ENCODE peak calls at places on chromosomes 3 and 15, in six cellular contexts. S is epithelial cell of esophagus; Z is CD8-positive, alpha-beta T cell; J is fibroblast of lung; O is cardiac muscle cell; K is dorsolateral prefrontal cortex. L is an unnamed sample.

GRCh38 chr3:45607790-45608189 is 13.2 kb downstream of the LIMD1 start:
- DNase-seq in S (no peak), Z (no peak), J (peak), O (peak), K (no peak), L (no peak)

GRCh38 chr3:38334656-38335055 is 11.9 kb upstream of the XYLB start:
- DNase-seq in S (no peak), Z (no peak), J (peak), O (peak), K (no peak), L (no peak)

GRCh38 chr3:120928991-120929390 is 21.0 kb downstream of the STXBP5L start:
- DNase-seq in S (no peak), Z (no peak), J (peak), O (peak), K (no peak), L (no peak)

GRCh38 chr3:47571391-47572165 is 7.1 kb downstream of the CSPG5 start:
- DNase-seq in S (no peak), Z (no peak), J (no peak), O (no peak), K (peak), L (no peak)

GRCh38 chr3:47379488-47379899 is 1.3 kb upstream of the PTPN23 start:
- DNase-seq in S (no peak), Z (no peak), J (no peak), O (no peak), K (no peak), L (no peak)

GRCh38 chr3:126538316-126538715 is 14.4 kb downstream of the CHST13 start:
- DNase-seq in S (no peak), Z (no peak), J (no peak), O (no peak), K (no peak), L (no peak)

GRCh38 chr3:23650371-23651140 is 155.2 kb upstream of the UBE2E1 start:
- DNase-seq in S (peak), Z (no peak), J (peak), O (peak), K (no peak), L (no peak)

GRCh38 chr3:51703026-51703775 is 3.7 kb upstream of the GRM2 start:
- DNase-seq in S (no peak), Z (no peak), J (no peak), O (no peak), K (no peak), L (no peak)

GRCh38 chr3:13019243-13019701 is 54.0 kb downstream of the IQSEC1 start:
- DNase-seq in S (peak), Z (no peak), J (peak), O (peak), K (no peak), L (no peak)

GRCh38 chr3:99861216-99861615 is 43.6 kb downstream of the CMSS1 start:
- DNase-seq in S (no peak), Z (no peak), J (no peak), O (no peak), K (no peak), L (no peak)

GRCh38 chr3:193620055-193620454 is 27.0 kb downstream of the OPA1 start:
- DNase-seq in S (no peak), Z (no peak), J (no peak), O (no peak), K (no peak), L (no peak)

GRCh38 chr3:185647880-185648210 is 61.8 kb downstream of the SENP2 start:
- DNase-seq in S (no peak), Z (no peak), J (no peak), O (no peak), K (no peak), L (no peak)

GRCh38 chr3:29677421-29677820 is 396.6 kb downstream of the RBMS3 start:
- DNase-seq in S (no peak), Z (no peak), J (peak), O (no peak), K (no peak), L (no peak)

GRCh38 chr3:142983318-142983717 is 18.1 kb upstream of the U2SURP start:
- DNase-seq in S (no peak), Z (no peak), J (no peak), O (no peak), K (no peak), L (no peak)

GRCh38 chr3:184659797-184660301 is 52.0 kb downstream of the MAGEF1 start:
- DNase-seq in S (no peak), Z (no peak), J (peak), O (peak), K (no peak), L (no peak)

GRCh38 chr15:63553388-63553791 is 43.8 kb upstream of the FBXL22 start:
- DNase-seq in S (peak), Z (no peak), J (peak), O (peak), K (no peak), L (no peak)

GRCh38 chr3:175288616-175289015 is 429.5 kb downstream of the NAALADL2 start:
- DNase-seq in S (no peak), Z (no peak), J (peak), O (peak), K (no peak), L (no peak)

GRCh38 chr3:29949131-29949530 is 657.3 kb upstream of the TGFBR2 start:
- DNase-seq in S (peak), Z (no peak), J (peak), O (peak), K (no peak), L (no peak)

GRCh38 chr15:77064539-77065308 is 6.2 kb downstream of the TSPAN3 start:
- DNase-seq in S (peak), Z (no peak), J (peak), O (no peak), K (no peak), L (no peak)

GRCh38 chr15:90588427-90588826 is 58.7 kb downstream of the CRTC3 start:
- DNase-seq in S (no peak), Z (no peak), J (peak), O (no peak), K (no peak), L (no peak)

GRCh38 chr15:90153658-90154057 is 47.5 kb upstream of the SEMA4B start:
- DNase-seq in S (no peak), Z (no peak), J (no peak), O (no peak), K (no peak), L (no peak)

GRCh38 chr3:136070334-136070733 is 104.8 kb downstream of the PPP2R3A start:
- DNase-seq in S (peak), Z (no peak), J (peak), O (peak), K (no peak), L (no peak)

GRCh38 chr15:25186411-25186810 is 231.6 kb downstream of the SNRPN start:
- DNase-seq in S (no peak), Z (no peak), J (no peak), O (no peak), K (no peak), L (no peak)

GRCh38 chr15:34039506-34040123 is 611 bp upstream of the AVEN start:
- DNase-seq in S (peak), Z (no peak), J (peak), O (peak), K (no peak), L (no peak)

GRCh38 chr3:32438596-32439344 is 47.1 kb downstream of the CMTM7 start:
- DNase-seq in S (peak), Z (peak), J (peak), O (peak), K (no peak), L (no peak)

GRCh38 chr3:151391715-151392114 is 7.2 kb upstream of the P2RY12 start:
- DNase-seq in S (no peak), Z (no peak), J (no peak), O (no peak), K (no peak), L (no peak)
- TF ChIP-seq CTCF in S (no peak), Z (no peak), J (no peak), O (no peak), K (no peak), L (no peak)

DNA sequence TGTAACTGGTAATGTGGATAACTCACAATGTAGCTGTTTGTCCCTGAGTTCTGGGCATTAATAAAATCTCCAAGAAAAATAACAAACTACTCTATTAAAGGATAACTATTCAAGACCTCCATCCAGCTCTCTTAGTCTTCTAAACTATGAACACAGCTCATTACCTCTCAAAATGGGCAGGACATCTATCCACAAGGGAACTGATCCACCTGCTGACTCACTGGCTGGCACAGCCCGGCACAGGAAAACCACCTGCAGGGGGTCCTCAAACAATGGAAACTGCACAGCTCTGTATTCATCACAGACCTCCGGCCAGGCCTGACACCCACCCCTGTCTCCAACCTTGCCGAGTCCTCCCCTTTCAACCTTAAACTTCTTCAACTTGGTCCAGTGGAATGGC is 255.4 kb downstream of the TJP1 start:
- DNase-seq in S (no peak), Z (no peak), J (no peak), O (no peak), K (no peak), L (no peak)
- TF ChIP-seq CTCF in S (no peak), Z (no peak), J (no peak), O (no peak), K (no peak), L (no peak)

GRCh38 chr3:141656771-141657170 is 81.3 kb upstream of the RNF7 start:
- DNase-seq in S (peak), Z (no peak), J (peak), O (peak), K (no peak), L (no peak)
- TF ChIP-seq CTCF in S (no peak), Z (no peak), J (no peak), O (no peak), K (no peak), L (no peak)

GRCh38 chr15:40787344-40787841 is 17.6 kb downstream of the C15orf62 start:
- DNase-seq in S (peak), Z (no peak), J (peak), O (peak), K (no peak), L (no peak)

GRCh38 chr15:40787991-40788390 is 18.2 kb downstream of the C15orf62 start:
- DNase-seq in S (no peak), Z (no peak), J (no peak), O (no peak), K (no peak), L (no peak)

GRCh38 chr15:40785814-40786213 is 16.0 kb downstream of the C15orf62 start:
- DNase-seq in S (peak), Z (no peak), J (no peak), O (no peak), K (no peak), L (no peak)

GRCh38 chr15:40782609-40783227 is 12.9 kb downstream of the C15orf62 start:
- DNase-seq in S (peak), Z (peak), J (peak), O (peak), K (no peak), L (peak)

GRCh38 chr15:40785158-40785557 is 15.4 kb downstream of the C15orf62 start:
- DNase-seq in S (peak), Z (no peak), J (no peak), O (no peak), K (no peak), L (no peak)
- TF ChIP-seq CTCF in S (peak), Z (no peak), J (no peak), O (no peak), K (no peak), L (no peak)

GRCh38 chr15:50181983-50182232 is at the start of gene SLC27A2:
- DNase-seq in S (peak), Z (no peak), J (no peak), O (peak), K (peak), L (no peak)

GRCh38 chr15:50183112-50183794 is 1.3 kb downstream of the SLC27A2 start:
- DNase-seq in S (no peak), Z (no peak), J (no peak), O (no peak), K (no peak), L (no peak)

GRCh38 chr15:50180578-50180977 is 1.4 kb upstream of the SLC27A2 start:
- DNase-seq in S (no peak), Z (no peak), J (no peak), O (no peak), K (no peak), L (no peak)

GRCh38 chr15:50181206-50181982 is 602 bp upstream of the SLC27A2 start:
- DNase-seq in S (no peak), Z (no peak), J (no peak), O (no peak), K (no peak), L (no peak)

DNA sequence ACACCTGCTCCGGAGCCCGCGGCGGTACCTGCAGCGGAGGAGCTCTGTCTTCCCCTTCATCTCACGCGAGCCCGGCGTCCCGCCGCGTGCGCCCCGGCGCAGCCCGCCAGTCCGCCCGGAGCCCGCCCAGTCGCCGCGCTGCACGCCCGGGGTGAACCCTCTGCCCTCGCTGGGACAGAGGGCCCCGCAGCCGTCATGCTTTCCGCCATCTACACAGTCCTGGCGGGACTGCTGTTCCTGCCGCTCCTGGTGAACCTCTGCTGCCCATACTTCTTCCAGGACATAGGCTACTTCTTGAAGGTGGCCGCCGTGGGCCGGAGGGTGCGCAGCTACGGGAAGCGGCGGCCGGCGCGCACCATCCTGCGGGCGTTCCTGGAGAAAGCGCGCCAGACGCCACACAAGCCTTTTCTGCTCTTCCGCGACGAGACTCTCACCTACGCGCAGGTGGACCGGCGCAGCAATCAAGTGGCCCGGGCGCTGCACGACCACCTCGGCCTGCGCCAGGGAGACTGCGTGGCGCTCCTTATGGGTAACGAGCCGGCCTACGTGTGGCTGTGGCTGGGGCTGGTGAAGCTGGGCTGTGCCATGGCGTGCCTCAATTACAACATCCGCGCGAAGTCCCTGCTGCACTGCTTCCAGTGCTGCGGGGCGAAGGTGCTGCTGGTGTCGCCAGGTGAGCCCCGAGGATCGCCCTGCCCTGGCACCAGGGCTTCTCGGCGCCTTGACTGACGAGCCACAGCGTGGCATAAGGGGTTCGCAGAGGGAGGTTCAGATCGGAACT is 427 bp downstream of the SLC27A2 start:
- DNase-seq in S (peak), Z (peak), J (peak), O (peak), K (peak), L (peak)
- TF ChIP-seq CTCF in S (no peak), Z (no peak), J (no peak), O (no peak), K (no peak), L (no peak)

GRCh38 chr3:196164576-196164975 is 46.6 kb downstream of the ZDHHC19 start:
- DNase-seq in S (no peak), Z (no peak), J (no peak), O (no peak), K (no peak), L (no peak)

GRCh38 chr3:196163212-196163611 is 48.0 kb downstream of the ZDHHC19 start:
- DNase-seq in S (no peak), Z (no peak), J (no peak), O (no peak), K (no peak), L (no peak)

GRCh38 chr3:196159952-196160804 is 51.0 kb downstream of the ZDHHC19 start:
- DNase-seq in S (peak), Z (no peak), J (peak), O (peak), K (no peak), L (peak)

GRCh38 chr3:196163687-196164493 is 47.3 kb downstream of the ZDHHC19 start:
- DNase-seq in S (no peak), Z (no peak), J (no peak), O (peak), K (no peak), L (no peak)

DNA sequence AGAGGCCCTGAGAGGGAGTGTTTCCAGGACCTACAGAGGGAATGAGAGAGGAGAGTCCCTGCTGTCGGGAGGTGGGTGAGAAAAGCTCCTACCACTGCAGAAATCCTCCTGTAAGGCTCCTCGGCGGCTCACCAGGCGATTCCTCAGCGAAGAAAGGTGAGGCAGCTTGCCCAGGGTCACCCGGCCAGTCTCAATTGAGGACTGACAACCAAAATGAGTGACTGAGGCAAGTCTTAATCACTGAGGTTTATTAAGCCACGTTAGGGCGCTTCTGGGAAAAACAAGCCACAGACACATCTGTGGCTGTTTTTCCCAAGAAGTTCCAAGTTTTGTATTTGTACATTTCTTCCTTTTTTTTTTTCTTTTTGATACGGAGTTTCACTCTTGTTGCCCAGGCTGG is 48.5 kb downstream of the ZDHHC19 start:
- DNase-seq in S (no peak), Z (no peak), J (no peak), O (no peak), K (no peak), L (no peak)
- TF ChIP-seq CTCF in S (no peak), Z (no peak), J (no peak), O (no peak), K (no peak), L (no peak)

GRCh38 chr3:150217691-150218090 is 190.4 kb upstream of the TSC22D2 start:
- DNase-seq in S (no peak), Z (no peak), J (no peak), O (no peak), K (no peak), L (no peak)

GRCh38 chr3:150218236-150218635 is 189.9 kb upstream of the TSC22D2 start:
- DNase-seq in S (no peak), Z (no peak), J (peak), O (no peak), K (no peak), L (no peak)

GRCh38 chr3:150216866-150217600 is 191.1 kb upstream of the TSC22D2 start:
- DNase-seq in S (peak), Z (no peak), J (no peak), O (no peak), K (no peak), L (no peak)

GRCh38 chr3:150215616-150216015 is 192.5 kb upstream of the TSC22D2 start:
- DNase-seq in S (no peak), Z (no peak), J (peak), O (peak), K (no peak), L (no peak)

GRCh38 chr3:150216041-150216811 is 191.9 kb upstream of the TSC22D2 start:
- DNase-seq in S (peak), Z (no peak), J (peak), O (peak), K (no peak), L (no peak)
- TF ChIP-seq CTCF in S (peak), Z (no peak), J (peak), O (no peak), K (no peak), L (no peak)

GRCh38 chr3:113255854-113256615 is 44.7 kb downstream of the BOC start:
- DNase-seq in S (no peak), Z (no peak), J (no peak), O (no peak), K (no peak), L (no peak)

GRCh38 chr3:113252553-113252952 is 41.2 kb downstream of the BOC start:
- DNase-seq in S (no peak), Z (no peak), J (no peak), O (no peak), K (no peak), L (no peak)

GRCh38 chr3:113254171-113254947 is 43.0 kb downstream of the BOC start:
- DNase-seq in S (no peak), Z (no peak), J (no peak), O (peak), K (no peak), L (no peak)

GRCh38 chr3:113258311-113258710 is 47.0 kb downstream of the BOC start:
- DNase-seq in S (no peak), Z (no peak), J (no peak), O (no peak), K (no peak), L (no peak)

GRCh38 chr3:113255100-113255853 is 43.9 kb downstream of the BOC start:
- DNase-seq in S (no peak), Z (no peak), J (no peak), O (no peak), K (no peak), L (no peak)
- TF ChIP-seq CTCF in S (peak), Z (no peak), J (no peak), O (no peak), K (no peak), L (no peak)

GRCh38 chr15:100601628-100602063 is 338 bp downstream of the LINS1 start:
- DNase-seq in S (no peak), Z (no peak), J (no peak), O (no peak), K (no peak), L (no peak)

GRCh38 chr15:100598655-100599054 is 3.3 kb downstream of the LINS1 start:
- DNase-seq in S (no peak), Z (no peak), J (no peak), O (no peak), K (no peak), L (no peak)

GRCh38 chr15:100601158-100601557 is 826 bp downstream of the LINS1 start:
- DNase-seq in S (peak), Z (no peak), J (peak), O (peak), K (peak), L (peak)

GRCh38 chr15:100602822-100603393 is 519 bp downstream of the ASB7 start:
- DNase-seq in S (peak), Z (no peak), J (peak), O (peak), K (no peak), L (peak)

DNA sequence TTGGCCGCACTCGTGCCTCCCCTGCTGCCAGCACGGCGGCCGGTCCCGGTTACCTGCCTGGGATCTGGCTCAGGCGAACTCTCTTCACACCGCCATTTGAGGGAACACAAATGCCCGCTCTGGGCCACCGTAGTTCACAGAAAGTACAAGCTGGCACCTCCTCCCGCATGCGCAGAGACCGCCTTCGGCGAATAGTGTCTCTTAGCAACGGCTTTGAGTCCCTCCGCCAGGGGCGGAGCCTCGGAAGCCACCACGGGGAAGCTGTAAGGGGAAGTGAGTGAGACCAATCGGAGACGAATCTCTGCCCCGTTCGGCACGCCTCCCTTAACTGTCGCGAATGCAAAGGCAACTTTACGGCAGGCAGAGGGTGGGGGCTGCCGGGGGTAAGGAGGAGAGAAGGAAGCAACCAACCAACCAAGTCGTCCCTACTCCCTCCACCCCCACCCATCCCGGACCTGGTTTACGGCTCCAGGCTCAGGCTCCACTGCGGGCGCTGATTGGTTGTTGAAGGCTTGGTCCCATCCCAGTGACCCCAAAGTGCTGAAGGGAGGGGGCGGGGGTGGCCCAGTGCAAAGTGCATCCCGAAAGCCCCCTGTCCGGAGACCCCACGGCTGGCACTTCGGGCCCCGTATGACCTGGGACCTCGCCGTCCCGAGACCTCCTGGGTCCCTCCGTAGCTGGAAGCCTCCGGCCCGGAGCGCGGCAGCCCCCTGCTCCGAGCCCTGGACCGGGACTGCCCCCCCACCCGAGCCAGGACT is at the start of the genes ASB7 and LINS1:
- DNase-seq in S (peak), Z (peak), J (peak), O (peak), K (peak), L (peak)
- TF ChIP-seq CTCF in S (no peak), Z (no peak), J (no peak), O (no peak), K (peak), L (no peak)

L was measured in endothelial cell.